ENCODE peak calls at places on chromosomes 5 and 9, in six cellular contexts. X, O, C, W, L and J are unnamed samples.

GRCh38 chr5:143980506-143980905 is 168.5 kb downstream of the HMHB1 start:
- DNase-seq in L (no peak), W (no peak), X (no peak), O (no peak), C (no peak), J (no peak)

GRCh38 chr9:134458111-134458845 is 132.0 kb downstream of the RXRA start:
- DNase-seq in L (no peak), O (no peak), X (no peak), W (no peak), C (peak; percentile 54), J (no peak)

GRCh38 chr5:43555895-43556606 is 826 bp downstream of the PAIP1 start:
- DNase-seq in O (peak; percentile 74), W (peak; percentile 33), L (peak; percentile 34), X (peak; percentile 57), C (peak; percentile 38), J (peak; percentile 56)

GRCh38 chr5:57302164-57302563 is 128.3 kb downstream of the GPBP1 start:
- DNase-seq in W (no peak), L (peak; percentile 10), C (peak; percentile 37), X (no peak), O (no peak), J (no peak)

GRCh38 chr9:92720807-92721535 is 43.7 kb downstream of the BICD2 start:
- DNase-seq in O (no peak), L (no peak), W (no peak), C (no peak), X (peak; percentile 55), J (peak; percentile 61)

GRCh38 chr5:160423025-160423554 is 1.4 kb downstream of the PTTG1 start:
- DNase-seq in C (no peak), X (no peak), O (no peak), L (no peak), W (no peak), J (no peak)

GRCh38 chr5:160133071-160133917 is 14.0 kb upstream of the PWWP2A start:
- DNase-seq in X (no peak), O (no peak), L (no peak), W (no peak), C (peak; percentile 65), J (no peak)

GRCh38 chr5:91235194-91235793 is 147.8 kb downstream of the ARRDC3 start:
- DNase-seq in O (no peak), C (no peak), L (no peak), W (no peak), X (no peak), J (no peak)

GRCh38 chr9:9612755-9613154 is 1000.0 kb downstream of the PTPRD start:
- DNase-seq in L (no peak), X (no peak), W (no peak), C (no peak), O (no peak), J (no peak)

GRCh38 chr5:130126748-130127147 is 222.5 kb downstream of the CHSY3 start:
- DNase-seq in L (no peak), O (no peak), X (no peak), C (no peak), W (no peak), J (no peak)

GRCh38 chr5:135632806-135633205 is 54.0 kb upstream of the CXCL14 start:
- DNase-seq in C (no peak), W (no peak), L (no peak), O (no peak), X (no peak), J (no peak)

GRCh38 chr5:35815089-35815936 is 41.4 kb upstream of the IL7R start:
- DNase-seq in O (no peak), W (peak; percentile 39), X (no peak), L (no peak), C (peak; percentile 9), J (no peak)

DNA sequence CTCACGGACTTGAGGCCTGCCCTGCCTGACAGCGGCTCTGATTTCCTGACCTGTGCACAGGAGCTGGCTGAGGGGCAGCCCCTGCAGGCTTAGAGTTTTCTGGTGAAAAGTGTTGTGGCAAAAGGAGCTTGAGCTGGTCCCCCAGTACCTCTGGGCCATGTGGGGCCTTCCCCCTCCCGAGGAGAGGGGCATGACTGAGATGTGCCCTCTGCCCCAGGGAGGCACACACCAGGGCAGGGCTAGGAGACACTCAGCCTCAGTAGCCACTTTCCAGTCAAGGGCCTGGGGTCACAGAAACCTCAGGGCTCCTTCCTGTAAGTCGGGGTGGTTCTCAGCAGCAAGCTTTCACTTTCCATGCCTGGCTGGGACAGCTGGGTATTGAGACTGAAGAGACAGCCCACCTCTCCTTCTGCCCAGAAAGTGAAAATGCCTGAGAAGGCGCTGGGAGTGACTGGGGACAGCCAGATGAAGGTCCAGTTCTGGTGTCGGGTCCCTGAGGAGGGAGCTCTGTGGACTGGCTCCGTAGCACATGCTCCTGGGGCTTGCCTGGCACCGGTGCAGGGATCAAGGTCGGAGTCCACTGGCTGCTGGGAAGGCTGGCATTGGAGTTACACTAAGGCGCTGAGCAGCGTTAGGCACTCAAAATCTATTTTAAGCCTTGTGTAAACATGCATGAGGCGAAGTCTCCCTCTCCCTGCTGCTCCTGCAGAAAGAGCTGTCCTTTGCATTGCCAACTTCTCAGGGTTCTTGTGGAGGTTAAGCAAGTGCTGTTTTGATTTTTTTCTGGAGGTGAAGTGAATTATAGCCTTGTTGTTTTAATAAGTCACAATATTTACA is 394.9 kb downstream of the GADD45G start:
- DNase-seq in C (peak; percentile 44), X (peak; percentile 80), O (peak; percentile 67), W (no peak), L (peak; percentile 15), J (peak; percentile 80)
- TF ChIP-seq CTCF in C (no peak), X (no peak), O (no peak), W (no peak), L (no peak), J (no peak)

GRCh38 chr5:155594270-155594669 is 580.7 kb downstream of the KIF4B start:
- DNase-seq in L (no peak), O (no peak), C (no peak), W (no peak), X (no peak), J (no peak)
- TF ChIP-seq CTCF in L (no peak), O (no peak), C (no peak), W (no peak), X (no peak), J (no peak)

GRCh38 chr5:62340979-62341378 is 35.0 kb downstream of the KIF2A start:
- DNase-seq in W (no peak), X (no peak), L (no peak), C (no peak), O (no peak), J (no peak)

GRCh38 chr5:62342476-62342837 is 36.5 kb downstream of the KIF2A start:
- DNase-seq in X (no peak), L (no peak), O (no peak), C (no peak), W (no peak), J (no peak)

GRCh38 chr5:62343428-62343827 is 37.4 kb downstream of the KIF2A start:
- DNase-seq in L (no peak), C (peak; percentile 16), W (no peak), O (no peak), X (no peak), J (no peak)

GRCh38 chr5:62341783-62342475 is 35.9 kb downstream of the KIF2A start:
- DNase-seq in C (no peak), X (peak; percentile 14), W (no peak), O (no peak), L (no peak), J (no peak)

DNA sequence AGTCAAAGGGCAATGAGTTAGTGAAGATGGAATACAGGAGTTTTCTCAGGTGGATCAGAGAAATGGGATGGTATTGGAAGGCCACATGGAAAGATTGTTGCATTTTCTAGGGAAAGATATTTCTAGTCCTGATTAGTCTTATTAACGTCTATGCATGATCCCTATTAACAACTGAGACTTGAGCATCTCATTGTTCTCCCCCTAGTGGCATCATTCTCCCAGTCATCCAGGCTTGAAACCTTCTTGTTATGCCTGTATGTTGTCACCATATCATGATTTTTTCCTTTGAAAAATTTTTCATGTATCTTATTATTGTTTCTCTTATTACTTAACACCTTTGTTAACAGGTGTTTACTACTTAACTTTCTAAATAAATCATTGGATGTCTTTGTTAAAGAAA is 34.4 kb downstream of the KIF2A start:
- DNase-seq in W (no peak), X (no peak), C (peak; percentile 38), O (no peak), L (no peak), J (no peak)
- TF ChIP-seq CTCF in W (no peak), X (no peak), C (peak; percentile 33), O (peak; percentile 48), L (peak; percentile 57), J (no peak)

GRCh38 chr5:164672931-164673694 is 1167.7 kb downstream of the MAT2B start:
- DNase-seq in W (no peak), L (no peak), C (no peak), X (peak; percentile 7), O (no peak), J (peak; percentile 13)
- TF ChIP-seq CTCF in W (peak; percentile 29), L (no peak), C (no peak), X (no peak), O (peak; percentile 9), J (no peak)